ENCODE peak calls at places on chromosomes 11 and 22, in nine cellular contexts. One of them, this sample, is unnamed.

GRCh38 chr11:17767301-17767885 is 32.8 kb downstream of the KCNC1 start:
- DNase-seq in T47D: no peak
- DNase-seq in NCI-H524: no peak
- DNase-seq in effector memory CD4-positive, alpha-beta T cell: no peak
- DNase-seq in right lobe of liver: no peak
- DNase-seq in HuH-7: no peak
- DNase-seq in stimulated activated CD4-positive, alpha-beta T cell treated with anti-CD3 and anti-CD28 coated beads, Interleukin-2, amount 100 ng/mL, for 48 hours: no peak
- DNase-seq in activated CD4-positive, alpha-beta T cell treated with anti-CD3 and anti-CD28 coated beads, Interleukin-2, amount 10 ng/mL, durations not matched to agents 7 days and 5 days: no peak
- DNase-seq in psoas muscle: no peak
- DNase-seq in this sample: no peak

GRCh38 chr11:73330569-73331093 is 22.6 kb downstream of the ARHGEF17 start:
- DNase-seq in HuH-7: peak
- DNase-seq in NCI-H524: no peak
- DNase-seq in stimulated activated CD4-positive, alpha-beta T cell treated with anti-CD3 and anti-CD28 coated beads, Interleukin-2, amount 100 ng/mL, for 48 hours: no peak
- DNase-seq in right lobe of liver: no peak
- DNase-seq in activated CD4-positive, alpha-beta T cell treated with anti-CD3 and anti-CD28 coated beads, Interleukin-2, amount 10 ng/mL, durations not matched to agents 7 days and 5 days: no peak
- DNase-seq in T47D: no peak
- DNase-seq in effector memory CD4-positive, alpha-beta T cell: no peak
- DNase-seq in psoas muscle: no peak
- DNase-seq in this sample: no peak

GRCh38 chr11:112113539-112114457 is 27.1 kb downstream of the SDHD start:
- DNase-seq in T47D: peak
- DNase-seq in stimulated activated CD4-positive, alpha-beta T cell treated with anti-CD3 and anti-CD28 coated beads, Interleukin-2, amount 100 ng/mL, for 48 hours: no peak
- DNase-seq in right lobe of liver: no peak
- DNase-seq in activated CD4-positive, alpha-beta T cell treated with anti-CD3 and anti-CD28 coated beads, Interleukin-2, amount 10 ng/mL, durations not matched to agents 7 days and 5 days: no peak
- DNase-seq in NCI-H524: peak
- DNase-seq in psoas muscle: no peak
- DNase-seq in effector memory CD4-positive, alpha-beta T cell: no peak
- DNase-seq in HuH-7: peak
- DNase-seq in this sample: peak

GRCh38 chr11:131145806-131146205 is 224.6 kb upstream of the NTM start:
- DNase-seq in HuH-7: no peak
- DNase-seq in NCI-H524: peak
- DNase-seq in T47D: no peak
- DNase-seq in psoas muscle: no peak
- DNase-seq in stimulated activated CD4-positive, alpha-beta T cell treated with anti-CD3 and anti-CD28 coated beads, Interleukin-2, amount 100 ng/mL, for 48 hours: no peak
- DNase-seq in activated CD4-positive, alpha-beta T cell treated with anti-CD3 and anti-CD28 coated beads, Interleukin-2, amount 10 ng/mL, durations not matched to agents 7 days and 5 days: no peak
- DNase-seq in right lobe of liver: no peak
- DNase-seq in effector memory CD4-positive, alpha-beta T cell: no peak
- DNase-seq in this sample: no peak

GRCh38 chr11:35050596-35050995 is 88.4 kb upstream of the CD44 start:
- DNase-seq in psoas muscle: no peak
- DNase-seq in NCI-H524: no peak
- DNase-seq in activated CD4-positive, alpha-beta T cell treated with anti-CD3 and anti-CD28 coated beads, Interleukin-2, amount 10 ng/mL, durations not matched to agents 7 days and 5 days: no peak
- DNase-seq in HuH-7: no peak
- DNase-seq in T47D: no peak
- DNase-seq in stimulated activated CD4-positive, alpha-beta T cell treated with anti-CD3 and anti-CD28 coated beads, Interleukin-2, amount 100 ng/mL, for 48 hours: no peak
- DNase-seq in right lobe of liver: no peak
- DNase-seq in effector memory CD4-positive, alpha-beta T cell: no peak
- DNase-seq in this sample: no peak

GRCh38 chr11:107713009-107713408 is 1.2 kb upstream of the SLN start:
- DNase-seq in T47D: no peak
- DNase-seq in right lobe of liver: no peak
- DNase-seq in activated CD4-positive, alpha-beta T cell treated with anti-CD3 and anti-CD28 coated beads, Interleukin-2, amount 10 ng/mL, durations not matched to agents 7 days and 5 days: no peak
- DNase-seq in psoas muscle: no peak
- DNase-seq in HuH-7: no peak
- DNase-seq in NCI-H524: peak
- DNase-seq in effector memory CD4-positive, alpha-beta T cell: no peak
- DNase-seq in stimulated activated CD4-positive, alpha-beta T cell treated with anti-CD3 and anti-CD28 coated beads, Interleukin-2, amount 100 ng/mL, for 48 hours: no peak
- DNase-seq in this sample: no peak

GRCh38 chr22:22246706-22247105 is 2.1 kb downstream of the VPREB1 start:
- DNase-seq in right lobe of liver: no peak
- DNase-seq in T47D: no peak
- DNase-seq in stimulated activated CD4-positive, alpha-beta T cell treated with anti-CD3 and anti-CD28 coated beads, Interleukin-2, amount 100 ng/mL, for 48 hours: no peak
- DNase-seq in HuH-7: no peak
- DNase-seq in effector memory CD4-positive, alpha-beta T cell: no peak
- DNase-seq in NCI-H524: no peak
- DNase-seq in psoas muscle: no peak
- DNase-seq in activated CD4-positive, alpha-beta T cell treated with anti-CD3 and anti-CD28 coated beads, Interleukin-2, amount 10 ng/mL, durations not matched to agents 7 days and 5 days: no peak
- DNase-seq in this sample: no peak

GRCh38 chr11:114317738-114318137 is 21.5 kb downstream of the NNMT start:
- DNase-seq in effector memory CD4-positive, alpha-beta T cell: no peak
- DNase-seq in HuH-7: no peak
- DNase-seq in psoas muscle: no peak
- DNase-seq in stimulated activated CD4-positive, alpha-beta T cell treated with anti-CD3 and anti-CD28 coated beads, Interleukin-2, amount 100 ng/mL, for 48 hours: no peak
- DNase-seq in right lobe of liver: no peak
- DNase-seq in NCI-H524: peak
- DNase-seq in activated CD4-positive, alpha-beta T cell treated with anti-CD3 and anti-CD28 coated beads, Interleukin-2, amount 10 ng/mL, durations not matched to agents 7 days and 5 days: no peak
- DNase-seq in T47D: peak
- DNase-seq in this sample: peak

GRCh38 chr22:20316217-20316843 is 3.5 kb downstream of the DGCR6L start:
- DNase-seq in T47D: no peak
- DNase-seq in effector memory CD4-positive, alpha-beta T cell: no peak
- DNase-seq in stimulated activated CD4-positive, alpha-beta T cell treated with anti-CD3 and anti-CD28 coated beads, Interleukin-2, amount 100 ng/mL, for 48 hours: no peak
- DNase-seq in NCI-H524: no peak
- DNase-seq in psoas muscle: no peak
- DNase-seq in activated CD4-positive, alpha-beta T cell treated with anti-CD3 and anti-CD28 coated beads, Interleukin-2, amount 10 ng/mL, durations not matched to agents 7 days and 5 days: peak
- DNase-seq in right lobe of liver: peak
- DNase-seq in HuH-7: no peak
- DNase-seq in this sample: no peak

GRCh38 chr11:116422976-116423375 is 349.8 kb downstream of the BUD13 start:
- DNase-seq in NCI-H524: peak
- DNase-seq in HuH-7: no peak
- DNase-seq in effector memory CD4-positive, alpha-beta T cell: no peak
- DNase-seq in right lobe of liver: no peak
- DNase-seq in stimulated activated CD4-positive, alpha-beta T cell treated with anti-CD3 and anti-CD28 coated beads, Interleukin-2, amount 100 ng/mL, for 48 hours: no peak
- DNase-seq in T47D: no peak
- DNase-seq in psoas muscle: no peak
- DNase-seq in activated CD4-positive, alpha-beta T cell treated with anti-CD3 and anti-CD28 coated beads, Interleukin-2, amount 10 ng/mL, durations not matched to agents 7 days and 5 days: no peak
- DNase-seq in this sample: no peak

GRCh38 chr11:17275376-17276235 is 933 bp upstream of the NUCB2 start:
- DNase-seq in NCI-H524: no peak
- DNase-seq in T47D: no peak
- DNase-seq in effector memory CD4-positive, alpha-beta T cell: no peak
- DNase-seq in HuH-7: peak
- DNase-seq in right lobe of liver: no peak
- DNase-seq in stimulated activated CD4-positive, alpha-beta T cell treated with anti-CD3 and anti-CD28 coated beads, Interleukin-2, amount 100 ng/mL, for 48 hours: no peak
- DNase-seq in activated CD4-positive, alpha-beta T cell treated with anti-CD3 and anti-CD28 coated beads, Interleukin-2, amount 10 ng/mL, durations not matched to agents 7 days and 5 days: no peak
- DNase-seq in psoas muscle: no peak
- DNase-seq in this sample: peak

GRCh38 chr11:102770191-102770590 is 10.2 kb downstream of the MMP10 start:
- DNase-seq in psoas muscle: no peak
- DNase-seq in NCI-H524: no peak
- DNase-seq in effector memory CD4-positive, alpha-beta T cell: no peak
- DNase-seq in stimulated activated CD4-positive, alpha-beta T cell treated with anti-CD3 and anti-CD28 coated beads, Interleukin-2, amount 100 ng/mL, for 48 hours: no peak
- DNase-seq in activated CD4-positive, alpha-beta T cell treated with anti-CD3 and anti-CD28 coated beads, Interleukin-2, amount 10 ng/mL, durations not matched to agents 7 days and 5 days: no peak
- DNase-seq in HuH-7: no peak
- DNase-seq in right lobe of liver: no peak
- DNase-seq in T47D: no peak
- DNase-seq in this sample: no peak

GRCh38 chr22:35555351-35555915 is 14.8 kb downstream of the RASD2 start:
- DNase-seq in activated CD4-positive, alpha-beta T cell treated with anti-CD3 and anti-CD28 coated beads, Interleukin-2, amount 10 ng/mL, durations not matched to agents 7 days and 5 days: no peak
- DNase-seq in stimulated activated CD4-positive, alpha-beta T cell treated with anti-CD3 and anti-CD28 coated beads, Interleukin-2, amount 100 ng/mL, for 48 hours: no peak
- DNase-seq in psoas muscle: no peak
- DNase-seq in right lobe of liver: no peak
- DNase-seq in effector memory CD4-positive, alpha-beta T cell: no peak
- DNase-seq in T47D: no peak
- DNase-seq in HuH-7: no peak
- DNase-seq in NCI-H524: no peak
- DNase-seq in this sample: no peak

GRCh38 chr22:31081963-31082605 is 966 bp downstream of the SMTN start:
- DNase-seq in right lobe of liver: no peak
- DNase-seq in psoas muscle: peak
- DNase-seq in HuH-7: peak
- DNase-seq in effector memory CD4-positive, alpha-beta T cell: no peak
- DNase-seq in T47D: peak
- DNase-seq in activated CD4-positive, alpha-beta T cell treated with anti-CD3 and anti-CD28 coated beads, Interleukin-2, amount 10 ng/mL, durations not matched to agents 7 days and 5 days: no peak
- DNase-seq in stimulated activated CD4-positive, alpha-beta T cell treated with anti-CD3 and anti-CD28 coated beads, Interleukin-2, amount 100 ng/mL, for 48 hours: no peak
- DNase-seq in NCI-H524: no peak
- DNase-seq in this sample: peak

GRCh38 chr11:77175869-77176539 is 48.0 kb downstream of the MYO7A start:
- DNase-seq in T47D: no peak
- DNase-seq in right lobe of liver: peak
- DNase-seq in stimulated activated CD4-positive, alpha-beta T cell treated with anti-CD3 and anti-CD28 coated beads, Interleukin-2, amount 100 ng/mL, for 48 hours: no peak
- DNase-seq in NCI-H524: no peak
- DNase-seq in activated CD4-positive, alpha-beta T cell treated with anti-CD3 and anti-CD28 coated beads, Interleukin-2, amount 10 ng/mL, durations not matched to agents 7 days and 5 days: no peak
- DNase-seq in psoas muscle: peak
- DNase-seq in effector memory CD4-positive, alpha-beta T cell: no peak
- DNase-seq in HuH-7: no peak
- DNase-seq in this sample: no peak

GRCh38 chr11:120298461-120298860 is 26.6 kb upstream of the TLCD5 start:
- DNase-seq in NCI-H524: no peak
- DNase-seq in right lobe of liver: no peak
- DNase-seq in stimulated activated CD4-positive, alpha-beta T cell treated with anti-CD3 and anti-CD28 coated beads, Interleukin-2, amount 100 ng/mL, for 48 hours: no peak
- DNase-seq in HuH-7: no peak
- DNase-seq in T47D: no peak
- DNase-seq in effector memory CD4-positive, alpha-beta T cell: no peak
- DNase-seq in activated CD4-positive, alpha-beta T cell treated with anti-CD3 and anti-CD28 coated beads, Interleukin-2, amount 10 ng/mL, durations not matched to agents 7 days and 5 days: no peak
- DNase-seq in psoas muscle: no peak
- DNase-seq in this sample: no peak

GRCh38 chr11:111452146-111452545 is 60.0 kb downstream of the BTG4 start:
- DNase-seq in psoas muscle: no peak
- DNase-seq in stimulated activated CD4-positive, alpha-beta T cell treated with anti-CD3 and anti-CD28 coated beads, Interleukin-2, amount 100 ng/mL, for 48 hours: no peak
- DNase-seq in effector memory CD4-positive, alpha-beta T cell: no peak
- DNase-seq in activated CD4-positive, alpha-beta T cell treated with anti-CD3 and anti-CD28 coated beads, Interleukin-2, amount 10 ng/mL, durations not matched to agents 7 days and 5 days: no peak
- DNase-seq in T47D: no peak
- DNase-seq in HuH-7: no peak
- DNase-seq in right lobe of liver: no peak
- DNase-seq in NCI-H524: no peak
- DNase-seq in this sample: peak

GRCh38 chr11:102712140-102712539 is 6.6 kb upstream of the MMP27 start:
- DNase-seq in psoas muscle: no peak
- DNase-seq in T47D: no peak
- DNase-seq in activated CD4-positive, alpha-beta T cell treated with anti-CD3 and anti-CD28 coated beads, Interleukin-2, amount 10 ng/mL, durations not matched to agents 7 days and 5 days: no peak
- DNase-seq in stimulated activated CD4-positive, alpha-beta T cell treated with anti-CD3 and anti-CD28 coated beads, Interleukin-2, amount 100 ng/mL, for 48 hours: no peak
- DNase-seq in right lobe of liver: no peak
- DNase-seq in HuH-7: no peak
- DNase-seq in effector memory CD4-positive, alpha-beta T cell: no peak
- DNase-seq in NCI-H524: no peak
- DNase-seq in this sample: no peak

GRCh38 chr11:31487848-31488247 is 21.6 kb downstream of the IMMP1L start:
- DNase-seq in effector memory CD4-positive, alpha-beta T cell: no peak
- DNase-seq in HuH-7: peak
- DNase-seq in psoas muscle: no peak
- DNase-seq in stimulated activated CD4-positive, alpha-beta T cell treated with anti-CD3 and anti-CD28 coated beads, Interleukin-2, amount 100 ng/mL, for 48 hours: no peak
- DNase-seq in activated CD4-positive, alpha-beta T cell treated with anti-CD3 and anti-CD28 coated beads, Interleukin-2, amount 10 ng/mL, durations not matched to agents 7 days and 5 days: peak
- DNase-seq in right lobe of liver: no peak
- DNase-seq in T47D: no peak
- DNase-seq in NCI-H524: peak
- DNase-seq in this sample: peak

GRCh38 chr11:772429-773390 is 4.6 kb downstream of the GATD1 start:
- DNase-seq in HuH-7: no peak
- DNase-seq in psoas muscle: peak
- DNase-seq in right lobe of liver: no peak
- DNase-seq in effector memory CD4-positive, alpha-beta T cell: no peak
- DNase-seq in stimulated activated CD4-positive, alpha-beta T cell treated with anti-CD3 and anti-CD28 coated beads, Interleukin-2, amount 100 ng/mL, for 48 hours: no peak
- DNase-seq in T47D: no peak
- DNase-seq in activated CD4-positive, alpha-beta T cell treated with anti-CD3 and anti-CD28 coated beads, Interleukin-2, amount 10 ng/mL, durations not matched to agents 7 days and 5 days: no peak
- DNase-seq in NCI-H524: no peak
- DNase-seq in this sample: no peak

GRCh38 chr11:83241291-83241946 is 44.7 kb downstream of the CCDC90B start:
- DNase-seq in activated CD4-positive, alpha-beta T cell treated with anti-CD3 and anti-CD28 coated beads, Interleukin-2, amount 10 ng/mL, durations not matched to agents 7 days and 5 days: peak
- DNase-seq in psoas muscle: no peak
- DNase-seq in right lobe of liver: peak
- DNase-seq in HuH-7: no peak
- DNase-seq in T47D: peak
- DNase-seq in NCI-H524: peak
- DNase-seq in stimulated activated CD4-positive, alpha-beta T cell treated with anti-CD3 and anti-CD28 coated beads, Interleukin-2, amount 100 ng/mL, for 48 hours: no peak
- DNase-seq in effector memory CD4-positive, alpha-beta T cell: no peak
- DNase-seq in this sample: peak

GRCh38 chr22:42553475-42554361 is at the start of gene SERHL2:
- DNase-seq in HuH-7: peak
- DNase-seq in right lobe of liver: peak
- DNase-seq in stimulated activated CD4-positive, alpha-beta T cell treated with anti-CD3 and anti-CD28 coated beads, Interleukin-2, amount 100 ng/mL, for 48 hours: peak
- DNase-seq in activated CD4-positive, alpha-beta T cell treated with anti-CD3 and anti-CD28 coated beads, Interleukin-2, amount 10 ng/mL, durations not matched to agents 7 days and 5 days: peak
- DNase-seq in NCI-H524: peak
- DNase-seq in T47D: peak
- DNase-seq in effector memory CD4-positive, alpha-beta T cell: peak
- DNase-seq in psoas muscle: peak
- DNase-seq in this sample: peak

GRCh38 chr11:95680169-95680929 is 109.2 kb downstream of the FAM76B start:
- DNase-seq in psoas muscle: no peak
- DNase-seq in T47D: peak
- DNase-seq in HuH-7: no peak
- DNase-seq in right lobe of liver: no peak
- DNase-seq in effector memory CD4-positive, alpha-beta T cell: no peak
- DNase-seq in stimulated activated CD4-positive, alpha-beta T cell treated with anti-CD3 and anti-CD28 coated beads, Interleukin-2, amount 100 ng/mL, for 48 hours: no peak
- DNase-seq in NCI-H524: no peak
- DNase-seq in activated CD4-positive, alpha-beta T cell treated with anti-CD3 and anti-CD28 coated beads, Interleukin-2, amount 10 ng/mL, durations not matched to agents 7 days and 5 days: no peak
- DNase-seq in this sample: peak